ENCODE peak calls at places on chromosome 22, in six cellular contexts. W is germinal center; T is stimulated activated CD4-positive, alpha-beta T cell treated with anti-CD3 and anti-CD28 coated beads, Interleukin-1b, Interleukin-23, amount 100 ng/mL, for 48 hours; C is esophagus muscularis mucosa; G is anterior cingulate cortex; O is activated T-cell treated with anti-CD3 and anti-CD28 coated beads, Interleukin-2, amount 50 U/mL, for 72 hours. R is an unnamed sample.

GRCh38 chr22:32410459-32410858 is 1.6 kb downstream of the RTCB start:
- DNase-seq in W (no peak), O (no peak), T (no peak), G (no peak), C (peak; percentile 17), R (no peak)

GRCh38 chr22:19843107-19843856 is 11.4 kb downstream of the GNB1L start:
- DNase-seq in W (no peak), T (no peak), O (no peak), G (no peak), C (no peak), R (no peak)

GRCh38 chr22:43389227-43389836 is 22.5 kb upstream of the MPPED1 start:
- DNase-seq in O (no peak), C (no peak), W (no peak), G (no peak), T (no peak), R (no peak)

GRCh38 chr22:31286360-31287255 is 5.7 kb downstream of the PIK3IP1 start:
- DNase-seq in G (no peak), T (peak; percentile 65), O (peak; percentile 62), W (peak; percentile 65), C (no peak), R (peak; percentile 44)

GRCh38 chr22:45968003-45968650 is 8.8 kb downstream of the WNT7B start:
- DNase-seq in C (no peak), W (no peak), O (no peak), T (no peak), G (no peak), R (no peak)

GRCh38 chr22:28053871-28054621 is 135.0 kb upstream of the PITPNB start:
- DNase-seq in T (no peak), G (no peak), C (no peak), W (no peak), O (no peak), R (no peak)

GRCh38 chr22:29301716-29302401 is 4.6 kb upstream of the GAS2L1 start:
- DNase-seq in C (no peak), G (no peak), T (no peak), W (no peak), O (no peak), R (no peak)

GRCh38 chr22:43946391-43946680 is 8.9 kb upstream of the SAMM50 start:
- DNase-seq in G (no peak), W (no peak), C (no peak), T (no peak), O (no peak), R (no peak)

GRCh38 chr22:42368379-42369249 is 63.6 kb downstream of the NFAM1 start:
- DNase-seq in G (no peak), T (peak; percentile 12), O (peak; percentile 31), W (no peak), C (no peak), R (no peak)

R was measured in GM12865.